ENCODE peak calls at places on chromosome 17, in four cellular contexts. One of them, this sample, is unnamed.

GRCh38 chr17:27807567-27808470 is 7.5 kb upstream of the NOS2 start:
- DNase-seq in HepG2: no peak
- DNase-seq in K562: peak
- DNase-seq in GM12878: peak
- DNase-seq in this sample: no peak

GRCh38 chr17:72121164-72122001 is 563 bp downstream of the SOX9 start:
- DNase-seq in K562: no peak
- DNase-seq in HepG2: no peak
- DNase-seq in GM12878: no peak
- DNase-seq in this sample: peak

GRCh38 chr17:54347495-54347894 is 524.8 kb downstream of the KIF2B start:
- DNase-seq in K562: no peak
- DNase-seq in HepG2: no peak
- DNase-seq in GM12878: no peak
- DNase-seq in this sample: no peak

GRCh38 chr17:43799047-43799446 is 18.8 kb downstream of the CFAP97D1 start:
- DNase-seq in K562: no peak
- DNase-seq in GM12878: no peak
- DNase-seq in HepG2: no peak
- DNase-seq in this sample: no peak

GRCh38 chr17:59830846-59831486 is 61.8 kb downstream of the TUBD1 start:
- DNase-seq in K562: no peak
- DNase-seq in HepG2: no peak
- DNase-seq in GM12878: no peak
- DNase-seq in this sample: no peak

GRCh38 chr17:3867106-3867505 is 21.1 kb upstream of the NCBP3 start:
- DNase-seq in HepG2: no peak
- DNase-seq in GM12878: no peak
- DNase-seq in K562: no peak
- DNase-seq in this sample: no peak

GRCh38 chr17:4583796-4584124 is 569 bp upstream of the SMTNL2 start:
- DNase-seq in HepG2: no peak
- DNase-seq in K562: no peak
- DNase-seq in GM12878: no peak
- DNase-seq in this sample: peak

GRCh38 chr17:64256913-64257807 is 5.9 kb downstream of the TEX2 start:
- DNase-seq in GM12878: no peak
- DNase-seq in K562: no peak
- DNase-seq in HepG2: no peak
- DNase-seq in this sample: no peak

GRCh38 chr17:2844386-2844785 is 48.1 kb downstream of the RAP1GAP2 start:
- DNase-seq in HepG2: no peak
- DNase-seq in GM12878: no peak
- DNase-seq in K562: no peak
- DNase-seq in this sample: no peak

GRCh38 chr17:51155416-51155815 is 2.1 kb downstream of the NME1 start:
- DNase-seq in HepG2: no peak
- DNase-seq in K562: no peak
- DNase-seq in GM12878: no peak
- DNase-seq in this sample: no peak

GRCh38 chr17:72233981-72234380 is 113.2 kb downstream of the SOX9 start:
- DNase-seq in HepG2: no peak
- DNase-seq in K562: no peak
- DNase-seq in GM12878: no peak
- DNase-seq in this sample: no peak

GRCh38 chr17:49249890-49250522 is 19.4 kb upstream of the PHOSPHO1 start:
- DNase-seq in HepG2: no peak
- DNase-seq in K562: no peak
- DNase-seq in GM12878: no peak
- DNase-seq in this sample: no peak

GRCh38 chr17:49247949-49248348 is 17.4 kb upstream of the PHOSPHO1 start:
- DNase-seq in K562: no peak
- DNase-seq in HepG2: no peak
- DNase-seq in GM12878: no peak
- DNase-seq in this sample: no peak

GRCh38 chr17:49244839-49245238 is 14.3 kb upstream of the PHOSPHO1 start:
- DNase-seq in K562: no peak
- DNase-seq in HepG2: no peak
- DNase-seq in GM12878: no peak
- DNase-seq in this sample: no peak

GRCh38 chr17:49252148-49252682 is 21.6 kb upstream of the PHOSPHO1 start:
- DNase-seq in GM12878: no peak
- DNase-seq in K562: peak
- DNase-seq in HepG2: peak
- DNase-seq in this sample: no peak

DNA sequence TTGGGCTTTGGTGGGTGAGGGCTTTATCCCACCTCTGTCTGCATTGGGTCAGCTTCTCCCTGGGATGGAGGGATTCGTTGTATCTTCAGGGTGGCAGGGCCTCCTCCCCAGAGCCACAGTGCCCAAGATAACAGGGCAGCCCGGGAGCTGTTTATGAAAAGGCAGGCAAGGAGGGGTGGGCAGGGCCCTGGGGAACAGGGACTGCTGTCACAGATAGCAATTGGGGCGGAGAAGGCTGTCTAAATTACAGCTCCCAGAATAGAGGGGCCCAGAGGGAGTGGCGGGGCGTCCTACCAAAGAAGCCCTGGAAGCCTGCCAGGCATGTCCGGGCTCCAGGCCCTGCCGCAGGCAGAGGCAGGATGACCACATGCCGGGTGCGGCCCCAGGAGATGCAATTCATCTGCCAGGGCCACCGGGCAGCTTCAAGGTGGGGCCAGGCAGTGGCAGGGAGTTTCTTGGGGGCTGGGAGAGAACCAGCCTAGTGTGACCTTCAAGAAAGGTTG is 18.8 kb upstream of the PHOSPHO1 start:
- DNase-seq in GM12878: no peak
- DNase-seq in HepG2: no peak
- DNase-seq in K562: peak
- DNase-seq in this sample: no peak
- TF ChIP-seq SP1 in GM12878: no peak
- TF ChIP-seq SP1 in HepG2: no peak
- TF ChIP-seq SP1 in K562: no peak
- TF ChIP-seq SP1 in this sample: no peak

GRCh38 chr17:29162909-29163341 is 17.3 kb downstream of the MYO18A start:
- DNase-seq in K562: peak
- DNase-seq in HepG2: no peak
- DNase-seq in GM12878: no peak
- DNase-seq in this sample: no peak
- TF ChIP-seq BHLHE40 in K562: peak
- TF ChIP-seq BHLHE40 in HepG2: no peak
- TF ChIP-seq BHLHE40 in GM12878: no peak
- TF ChIP-seq BHLHE40 in this sample: no peak

GRCh38 chr17:77133087-77133633 is 7.6 kb upstream of the SEC14L1 start:
- DNase-seq in HepG2: no peak
- DNase-seq in GM12878: no peak
- DNase-seq in K562: no peak
- DNase-seq in this sample: no peak
- TF ChIP-seq SP1 in HepG2: no peak
- TF ChIP-seq SP1 in GM12878: no peak
- TF ChIP-seq SP1 in K562: no peak
- TF ChIP-seq SP1 in this sample: no peak

GRCh38 chr17:70886648-70887047 is 717.3 kb downstream of the KCNJ2 start:
- DNase-seq in HepG2: no peak
- DNase-seq in K562: no peak
- DNase-seq in GM12878: no peak
- DNase-seq in this sample: no peak
- TF ChIP-seq BHLHE40 in HepG2: no peak
- TF ChIP-seq BHLHE40 in K562: no peak
- TF ChIP-seq BHLHE40 in GM12878: no peak
- TF ChIP-seq BHLHE40 in this sample: no peak

GRCh38 chr17:75103601-75104554 is 5.9 kb upstream of the ARMC7 start:
- DNase-seq in K562: no peak
- DNase-seq in HepG2: no peak
- DNase-seq in GM12878: no peak
- DNase-seq in this sample: no peak
- TF ChIP-seq SP1 in K562: no peak
- TF ChIP-seq SP1 in HepG2: no peak
- TF ChIP-seq SP1 in GM12878: no peak
- TF ChIP-seq SP1 in this sample: no peak

GRCh38 chr17:57270801-57271245 is 14.5 kb downstream of the MSI2 start:
- DNase-seq in GM12878: no peak
- DNase-seq in HepG2: no peak
- DNase-seq in K562: no peak
- DNase-seq in this sample: no peak
- TF ChIP-seq BHLHE40 in GM12878: no peak
- TF ChIP-seq BHLHE40 in HepG2: no peak
- TF ChIP-seq BHLHE40 in K562: no peak
- TF ChIP-seq BHLHE40 in this sample: no peak

DNA sequence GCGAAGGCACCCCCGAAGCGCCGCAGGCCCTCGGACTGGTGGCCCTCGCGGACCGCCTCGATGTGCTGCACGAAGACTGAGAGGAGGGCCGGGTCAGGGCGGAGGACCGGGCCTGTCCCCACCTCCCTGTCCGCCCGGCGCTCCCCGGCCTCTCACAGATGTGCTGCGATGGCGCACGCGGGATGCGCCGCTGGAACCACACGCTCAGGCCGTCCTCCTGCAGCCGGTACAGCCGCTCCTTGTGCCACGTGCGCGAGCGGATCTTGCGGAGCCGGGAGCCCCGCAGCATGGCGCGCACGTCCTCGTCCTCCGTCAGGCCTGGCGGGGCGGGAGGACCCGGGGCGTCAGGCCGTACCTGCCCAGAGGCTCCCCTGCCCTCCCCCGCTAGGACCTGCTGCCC is 11.3 kb downstream of the PLCD3 start:
- DNase-seq in K562: no peak
- DNase-seq in GM12878: no peak
- DNase-seq in HepG2: no peak
- DNase-seq in this sample: no peak
- TF ChIP-seq SP1 in K562: no peak
- TF ChIP-seq SP1 in GM12878: no peak
- TF ChIP-seq SP1 in HepG2: no peak
- TF ChIP-seq SP1 in this sample: no peak

DNA sequence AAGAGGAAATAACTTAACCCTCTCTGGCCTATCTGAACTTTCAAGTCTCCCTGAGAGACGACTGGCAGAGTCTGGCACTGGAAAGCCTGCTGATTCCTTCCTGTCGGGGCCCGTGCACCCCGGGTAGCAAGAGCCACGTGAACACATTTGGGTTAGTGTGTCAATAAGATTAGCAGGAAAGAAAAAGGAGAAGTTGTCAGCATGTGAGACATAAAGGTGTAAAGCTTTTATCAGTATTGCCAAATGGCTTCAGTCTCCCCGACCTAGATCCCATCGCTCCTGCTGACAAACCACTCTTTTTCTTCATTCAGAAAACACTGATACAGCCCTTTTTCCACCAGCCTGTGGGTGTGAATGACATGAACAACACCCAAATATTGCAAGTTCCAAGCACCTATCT is 74.4 kb downstream of the CCT6B start:
- DNase-seq in K562: peak
- DNase-seq in HepG2: no peak
- DNase-seq in GM12878: no peak
- DNase-seq in this sample: no peak
- TF ChIP-seq BHLHE40 in K562: peak
- TF ChIP-seq BHLHE40 in HepG2: no peak
- TF ChIP-seq BHLHE40 in GM12878: no peak
- TF ChIP-seq BHLHE40 in this sample: no peak

GRCh38 chr17:29080323-29080722 is 37.4 kb downstream of the PIPOX start:
- DNase-seq in HepG2: no peak
- DNase-seq in K562: no peak
- DNase-seq in GM12878: no peak
- DNase-seq in this sample: no peak

GRCh38 chr17:29085223-29085622 is 42.3 kb downstream of the PIPOX start:
- DNase-seq in GM12878: no peak
- DNase-seq in K562: no peak
- DNase-seq in HepG2: no peak
- DNase-seq in this sample: no peak

GRCh38 chr17:29086628-29087332 is 43.8 kb downstream of the PIPOX start:
- DNase-seq in GM12878: no peak
- DNase-seq in HepG2: no peak
- DNase-seq in K562: no peak
- DNase-seq in this sample: no peak

GRCh38 chr17:29079887-29080286 is 36.9 kb downstream of the PIPOX start:
- DNase-seq in GM12878: no peak
- DNase-seq in HepG2: no peak
- DNase-seq in K562: no peak
- DNase-seq in this sample: no peak

DNA sequence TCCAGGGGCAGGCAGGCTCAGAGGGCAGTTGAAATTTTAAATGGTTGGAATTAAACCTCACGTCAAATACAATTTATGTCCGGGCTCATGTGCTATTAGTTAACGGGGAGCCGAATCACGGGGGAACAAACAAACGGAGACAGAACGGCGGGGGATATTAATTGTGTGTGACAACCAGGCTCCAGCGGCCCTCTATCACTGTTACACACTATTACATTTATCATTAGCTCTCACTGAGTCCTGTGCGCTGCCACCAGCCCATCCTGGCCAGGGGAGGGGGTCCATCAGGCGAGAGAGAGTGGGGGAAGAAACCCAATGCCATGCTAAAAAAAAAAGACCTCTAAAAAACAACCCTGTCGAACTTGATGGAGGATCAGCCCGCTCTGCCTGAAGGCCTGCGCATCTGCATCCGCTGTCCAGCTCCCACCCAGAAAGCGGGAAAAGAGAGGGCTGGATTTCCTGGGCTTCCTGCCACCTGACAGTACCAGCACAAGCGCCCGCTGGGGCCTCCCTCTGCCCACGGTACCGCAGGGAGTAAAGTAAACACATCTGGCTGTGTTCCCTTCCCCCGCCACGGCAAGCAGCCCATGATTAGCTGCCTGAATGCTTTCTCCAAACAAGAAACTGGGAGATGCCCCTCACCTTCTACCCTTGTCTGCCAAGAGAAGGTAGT is 41.7 kb downstream of the PIPOX start:
- DNase-seq in GM12878: no peak
- DNase-seq in K562: no peak
- DNase-seq in HepG2: no peak
- DNase-seq in this sample: peak
- TF ChIP-seq SP1 in GM12878: no peak
- TF ChIP-seq SP1 in K562: no peak
- TF ChIP-seq SP1 in HepG2: no peak
- TF ChIP-seq SP1 in this sample: no peak

This sample was measured in HEK293T.